ENCODE peak calls at places on chromosomes 7 and 10, in four cellular contexts. G is sigmoid colon, U is cardiac muscle cell, W is endodermal cell. N is an unnamed sample.

GRCh38 chr10:86413046-86413728 is 46.6 kb upstream of the GRID1 start:
- DNase-seq in G (no peak), U (peak; percentile 54), W (no peak), N (no peak)

GRCh38 chr10:7559447-7559846 is 107.3 kb downstream of the ITIH5 start:
- DNase-seq in G (no peak), U (no peak), W (no peak), N (no peak)

GRCh38 chr10:123203393-123204126 is 49.4 kb downstream of the BUB3 start:
- DNase-seq in G (no peak), U (no peak), W (no peak), N (no peak)

GRCh38 chr7:3992841-3993240 is 689.3 kb upstream of the FOXK1 start:
- DNase-seq in G (no peak), U (no peak), W (no peak), N (no peak)

GRCh38 chr10:50552308-50552707 is 71.4 kb downstream of the SGMS1 start:
- DNase-seq in G (no peak), U (peak; percentile 96), W (no peak), N (no peak)

GRCh38 chr7:12951397-12951801 is 264.0 kb downstream of the ARL4A start:
- DNase-seq in G (no peak), U (peak; percentile 54), W (no peak), N (no peak)

GRCh38 chr10:101070098-101070497 is 8.3 kb downstream of the KAZALD1 start:
- DNase-seq in G (no peak), U (no peak), W (no peak), N (no peak)

GRCh38 chr10:44261710-44262455 is 123.0 kb downstream of the CXCL12 start:
- DNase-seq in G (peak; percentile 70), U (peak; percentile 79), W (no peak), N (no peak)

GRCh38 chr10:102959399-102959798 is 41.3 kb downstream of the CNNM2 start:
- DNase-seq in G (no peak), U (no peak), W (no peak), N (no peak)

GRCh38 chr10:26624017-26624416 is 73.5 kb upstream of the PDSS1 start:
- DNase-seq in G (no peak), U (no peak), W (no peak), N (no peak)

GRCh38 chr10:43252166-43252784 is 14.6 kb downstream of the RASGEF1A start:
- DNase-seq in G (no peak), U (no peak), W (peak; percentile 35), N (no peak)

GRCh38 chr7:15433154-15433553 is 128.7 kb downstream of the AGMO start:
- DNase-seq in G (no peak), U (no peak), W (no peak), N (no peak)

GRCh38 chr10:60963441-60964256 is 19.7 kb upstream of the RHOBTB1 start:
- DNase-seq in G (no peak), U (peak; percentile 81), W (no peak), N (no peak)

GRCh38 chr10:30374353-30374752 is 25.3 kb upstream of the MTPAP start:
- DNase-seq in G (peak; percentile 53), U (no peak), W (peak; percentile 91), N (no peak)

GRCh38 chr7:44665531-44666213 is 59.2 kb downstream of the OGDH start:
- DNase-seq in G (no peak), U (peak; percentile 82), W (no peak), N (no peak)

GRCh38 chr10:99709480-99710229 is 22.3 kb downstream of the COX15 start:
- DNase-seq in G (no peak), U (no peak), W (peak; percentile 57), N (no peak)

GRCh38 chr10:123398180-123398591 is 244.0 kb downstream of the BUB3 start:
- DNase-seq in G (no peak), U (no peak), W (peak; percentile 10), N (no peak)

GRCh38 chr7:50488379-50488778 is 38.2 kb upstream of the FIGNL1 start:
- DNase-seq in G (no peak), U (no peak), W (no peak), N (no peak)

GRCh38 chr10:60739581-60739980 is 38.7 kb upstream of the CDK1 start:
- DNase-seq in G (no peak), U (peak; percentile 51), W (no peak), N (no peak)

GRCh38 chr10:43683451-43684197 is 34.9 kb upstream of the ZNF32 start:
- DNase-seq in G (no peak), U (no peak), W (peak; percentile 82), N (no peak)

GRCh38 chr10:11863353-11864105 is 40.4 kb downstream of the PROSER2 start:
- DNase-seq in G (peak; percentile 22), U (no peak), W (no peak), N (peak; percentile 26)

GRCh38 chr7:50542132-50542531 is 23.1 kb downstream of the DDC start:
- DNase-seq in G (no peak), U (no peak), W (peak; percentile 42), N (no peak)

GRCh38 chr7:6430271-6430940 is 17.3 kb downstream of the DAGLB start:
- DNase-seq in G (no peak), U (peak; percentile 69), W (peak; percentile 69), N (no peak)

GRCh38 chr10:7580520-7580919 is 86.2 kb downstream of the ITIH5 start:
- DNase-seq in G (no peak), U (no peak), W (peak; percentile 63), N (no peak)

GRCh38 chr10:126563361-126563760 is 107.1 kb downstream of the C10orf90 start:
- DNase-seq in G (no peak), U (no peak), W (peak; percentile 80), N (no peak)

GRCh38 chr7:116525298-116525912 is 569 bp downstream of the CAV1 start:
- DNase-seq in G (peak; percentile 79), U (peak; percentile 36), W (peak; percentile 82), N (no peak)

GRCh38 chr10:49446031-49446430 is 50.1 kb upstream of the DRGX start:
- DNase-seq in G (no peak), U (peak; percentile 34), W (no peak), N (no peak)

GRCh38 chr7:43511029-43511428 is 71.9 kb upstream of the STK17A start:
- DNase-seq in G (no peak), U (no peak), W (peak; percentile 65), N (no peak)

GRCh38 chr7:137081694-137082093 is 213.2 kb downstream of the CHRM2 start:
- DNase-seq in G (peak; percentile 91), U (peak; percentile 97), W (no peak), N (no peak)

GRCh38 chr10:84593546-84593945 is 265.2 kb downstream of the CCSER2 start:
- DNase-seq in G (no peak), U (no peak), W (no peak), N (no peak)

GRCh38 chr7:21256310-21256877 is 171.5 kb upstream of the SP4 start:
- DNase-seq in G (no peak), U (peak; percentile 57), W (no peak), N (no peak)

GRCh38 chr7:4765776-4766490 is 9.5 kb upstream of the AP5Z1 start:
- DNase-seq in G (no peak), U (no peak), W (peak; percentile 79), N (no peak)

GRCh38 chr10:129033790-129034272 is 433.2 kb upstream of the MGMT start:
- DNase-seq in G (no peak), U (no peak), W (peak; percentile 55), N (no peak)

GRCh38 chr10:129038490-129039011 is 428.5 kb upstream of the MGMT start:
- DNase-seq in G (no peak), U (no peak), W (no peak), N (no peak)

GRCh38 chr10:129032626-129033353 is 434.3 kb upstream of the MGMT start:
- DNase-seq in G (no peak), U (no peak), W (peak; percentile 48), N (no peak)

GRCh38 chr10:129033354-129033729 is 433.7 kb upstream of the MGMT start:
- DNase-seq in G (no peak), U (no peak), W (peak; percentile 27), N (no peak)

DNA sequence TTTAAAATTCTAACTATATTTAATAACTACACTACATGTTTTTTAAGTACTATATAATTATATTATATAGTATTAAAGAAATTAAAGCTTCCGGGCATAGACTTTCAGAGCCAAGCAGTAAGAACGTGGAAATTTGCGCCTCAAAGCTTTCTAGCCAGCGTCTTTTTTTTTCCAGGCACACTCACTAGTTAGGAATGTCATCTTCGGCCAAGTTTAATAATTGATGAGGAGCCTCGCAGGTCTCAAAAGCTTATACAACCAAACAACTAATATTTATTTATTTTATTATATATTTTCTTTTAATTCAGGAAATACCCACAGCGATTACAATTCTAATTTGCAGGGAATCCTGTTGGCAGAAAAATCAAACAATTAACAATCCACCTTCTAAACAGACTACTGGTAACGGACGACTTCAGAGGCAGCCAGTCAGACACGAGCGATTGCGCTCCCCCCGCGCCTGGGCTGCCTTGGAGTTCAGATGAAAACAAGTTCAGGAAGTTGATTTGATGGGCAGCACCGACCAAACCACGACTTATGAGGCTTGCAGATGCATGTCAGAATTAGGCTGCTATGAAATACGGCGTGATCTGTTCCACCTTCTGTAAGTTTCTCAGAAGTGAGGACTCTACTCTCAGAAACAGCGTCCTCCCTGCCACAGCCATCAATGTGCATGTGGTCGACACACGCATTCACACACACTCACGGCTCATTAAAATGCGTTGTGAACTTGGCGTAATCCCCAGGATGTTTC is 431.8 kb upstream of the MGMT start:
- DNase-seq in G (no peak), U (no peak), W (no peak), N (peak; percentile 12)
- H3K4me3 ChIP-seq in G (no peak overlapping the region), U (no peak overlapping the region), W (no peak overlapping the region), N (peak overlapping the region; percentile 15)

DNA sequence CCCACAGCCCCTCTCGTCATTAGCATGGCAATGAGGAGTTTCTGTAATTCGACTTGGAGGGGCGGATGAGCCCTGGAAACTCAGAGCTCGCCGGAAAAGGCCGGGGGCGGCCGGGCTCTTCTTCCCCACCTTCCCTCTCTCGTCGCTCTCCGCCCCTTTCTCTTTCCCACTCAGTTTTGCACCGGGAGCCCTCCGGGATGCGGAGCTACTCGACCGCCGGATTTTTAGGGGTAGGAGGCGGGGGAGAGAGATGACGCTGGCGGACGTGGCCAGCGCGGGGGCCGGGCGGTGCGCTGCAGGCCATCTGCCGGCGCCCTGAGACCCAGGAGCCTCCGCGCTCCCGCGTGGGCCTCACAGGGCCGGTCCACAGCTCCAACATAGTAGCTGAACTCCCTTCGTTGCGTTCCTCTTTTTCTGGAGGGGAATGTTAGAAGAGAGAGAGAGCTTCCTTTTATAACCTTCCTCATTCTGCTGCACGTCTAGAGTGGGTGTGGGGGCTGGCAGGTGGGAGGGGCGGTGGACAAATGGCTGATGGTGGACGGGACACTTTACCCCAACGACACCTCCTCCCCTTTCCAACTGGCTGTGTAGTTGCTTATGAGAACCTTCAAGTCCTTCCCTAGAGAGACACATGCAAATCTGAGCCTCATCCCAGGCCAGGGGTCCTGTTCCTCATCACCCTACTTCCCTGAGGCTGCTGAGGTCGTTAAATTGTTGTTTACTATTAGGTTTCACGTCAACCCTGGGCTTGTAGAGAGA is 1.1 kb upstream of the HOXA1 start:
- DNase-seq in G (peak; percentile 82), U (no peak), W (peak; percentile 68), N (no peak)
- H3K27me3 ChIP-seq in G (no peaks in the 10 kb centered on the region), U (peaks cover 100% of the 10 kb centered on the region), W (peaks cover 100% of the 10 kb centered on the region), N (peaks cover 11% of the 10 kb centered on the region)

GRCh38 chr7:26858229-26858568 is 6.2 kb downstream of the SKAP2 start:
- DNase-seq in G (no peak), U (no peak), W (no peak), N (no peak)
- H3K4me3 ChIP-seq in G (peak overlapping the region; percentile 17), U (no peak overlapping the region), W (no peak overlapping the region), N (no peak overlapping the region)

GRCh38 chr10:124521429-124521871 is 59.8 kb downstream of the LHPP start:
- DNase-seq in G (peak; percentile 66), U (no peak), W (peak; percentile 31), N (no peak)
- H3K27me3 ChIP-seq in G (no peaks in the 10 kb centered on the region), U (no peaks in the 10 kb centered on the region), W (no peaks in the 10 kb centered on the region), N (no peaks in the 10 kb centered on the region)

N was measured in effector memory CD4-positive, alpha-beta T cell.